ENCODE peak calls at places on chromosomes 2 and 18, in six cellular contexts. X is RCC 7860; A is stimulated activated CD4-positive, alpha-beta T cell treated with anti-CD3 and anti-CD28 coated beads, TNF-alpha, amount 100 ng/mL, for 48 hours; I is LHCN-M2; F is NCI-H748 treated with DMSO at 0.1 percent for 48 hours; E is stimulated activated CD8-positive, alpha-beta memory T cell treated with anti-CD3 and anti-CD28 coated beads, Interleukin-4, amount 100 ng/mL, for 24 hours. R is an unnamed sample.

GRCh38 chr2:241820625-241821384 is 11.8 kb downstream of the NEU4 start:
- DNase-seq in X (no peak), A (no peak), F (no peak), E (no peak), I (no peak), R (no peak)

GRCh38 chr18:8379187-8379941 is 229.9 kb upstream of the RAB12 start:
- DNase-seq in E (no peak), I (no peak), A (no peak), X (no peak), F (no peak), R (no peak)

GRCh38 chr18:12384261-12384660 is 7.2 kb upstream of the AFG3L2 start:
- DNase-seq in A (no peak), I (no peak), X (no peak), E (no peak), F (no peak), R (no peak)

GRCh38 chr2:20475567-20475952 is 28.7 kb downstream of the RHOB start:
- DNase-seq in E (no peak), A (no peak), F (no peak), X (no peak), I (no peak), R (no peak)

GRCh38 chr2:25286025-25286400 is 55.7 kb downstream of the DNMT3A start:
- DNase-seq in E (no peak), F (no peak), A (no peak), X (no peak), I (no peak), R (no peak)

GRCh38 chr2:1557467-1557820 is 144.2 kb downstream of the TPO start:
- DNase-seq in A (no peak), E (no peak), F (no peak), X (no peak), I (no peak), R (no peak)

GRCh38 chr18:49082714-49083688 is 132.2 kb upstream of the SMAD7 start:
- DNase-seq in I (peak), E (no peak), A (no peak), F (no peak), X (no peak), R (no peak)

GRCh38 chr2:207891222-207891844 is 121.6 kb upstream of the FZD5 start:
- DNase-seq in E (no peak), A (no peak), X (no peak), I (no peak), F (no peak), R (no peak)

GRCh38 chr18:24567199-24567598 is 106.8 kb downstream of the HRH4 start:
- DNase-seq in A (no peak), I (no peak), X (no peak), E (no peak), F (peak), R (peak)

GRCh38 chr2:8799004-8799403 is 38.4 kb downstream of the KIDINS220 start:
- DNase-seq in E (no peak), X (no peak), A (no peak), I (no peak), F (no peak), R (no peak)

GRCh38 chr2:173584676-173585453 is 230.2 kb downstream of the CDCA7 start:
- DNase-seq in F (no peak), I (no peak), X (no peak), A (no peak), E (no peak), R (no peak)

GRCh38 chr18:35710581-35710980 is 129.0 kb downstream of the GALNT1 start:
- DNase-seq in F (no peak), E (no peak), X (no peak), A (no peak), I (no peak), R (no peak)

GRCh38 chr2:17830053-17831034 is 14.1 kb downstream of the MSGN1 start:
- DNase-seq in E (peak), A (peak), F (no peak), X (peak), I (peak), R (peak)

GRCh38 chr2:161101406-161101805 is 58.8 kb upstream of the TANK start:
- DNase-seq in I (no peak), A (no peak), F (no peak), X (no peak), E (no peak), R (no peak)

GRCh38 chr2:62309465-62310091 is 113.7 kb downstream of the B3GNT2 start:
- DNase-seq in A (no peak), E (peak), I (no peak), F (no peak), X (no peak), R (peak)

GRCh38 chr18:2104620-2105462 is 466.5 kb downstream of the METTL4 start:
- DNase-seq in I (peak), A (peak), X (no peak), E (peak), F (peak), R (peak)

GRCh38 chr2:198852248-198852647 is 605.5 kb downstream of the SATB2 start:
- DNase-seq in X (no peak), F (no peak), E (no peak), I (no peak), A (no peak), R (no peak)

GRCh38 chr18:78293940-78294401 is 685.6 kb upstream of the SALL3 start:
- DNase-seq in A (no peak), I (no peak), E (no peak), F (peak), X (no peak), R (no peak)

GRCh38 chr2:10575566-10576300 is 114.0 kb downstream of the NOL10 start:
- DNase-seq in X (peak), F (no peak), A (no peak), E (no peak), I (peak), R (peak)

GRCh38 chr2:45011621-45012602 is 2.7 kb upstream of the SIX2 start:
- DNase-seq in E (no peak), I (peak), F (no peak), A (no peak), X (no peak), R (peak)

GRCh38 chr2:212494413-212495020 is 44.1 kb downstream of the ERBB4 start:
- DNase-seq in E (no peak), F (peak), I (no peak), A (no peak), X (no peak), R (no peak)